ENCODE peak calls at places on chromosomes 3 and 15, in seven cellular contexts. One of them, this sample, is unnamed.

GRCh38 chr3:183242431-183242830 is 10.6 kb upstream of the B3GNT5 start:
- DNase-seq in ACHN: no peak
- DNase-seq in astrocyte of the spinal cord: no peak
- DNase-seq in hypothalamus: no peak
- DNase-seq in aorta: no peak
- DNase-seq in AG10803: no peak
- DNase-seq in GM12891: no peak
- DNase-seq in this sample: no peak

GRCh38 chr15:42107483-42107882 is 13.1 kb upstream of the PLA2G4D start:
- DNase-seq in ACHN: no peak
- DNase-seq in astrocyte of the spinal cord: no peak
- DNase-seq in hypothalamus: no peak
- DNase-seq in aorta: no peak
- DNase-seq in AG10803: no peak
- DNase-seq in GM12891: no peak
- DNase-seq in this sample: no peak

GRCh38 chr3:168341965-168342719 is 246.4 kb upstream of the GOLIM4 start:
- DNase-seq in ACHN: no peak
- DNase-seq in astrocyte of the spinal cord: peak; percentile 37
- DNase-seq in hypothalamus: no peak
- DNase-seq in aorta: no peak
- DNase-seq in AG10803: no peak
- DNase-seq in GM12891: no peak
- DNase-seq in this sample: no peak

GRCh38 chr3:44903751-44904150 is 29.3 kb downstream of the TGM4 start:
- DNase-seq in ACHN: no peak
- DNase-seq in astrocyte of the spinal cord: no peak
- DNase-seq in hypothalamus: no peak
- DNase-seq in aorta: no peak
- DNase-seq in AG10803: no peak
- DNase-seq in GM12891: no peak
- DNase-seq in this sample: no peak

GRCh38 chr3:98812851-98813374 is 49.8 kb downstream of the ST3GAL6 start:
- DNase-seq in ACHN: peak; percentile 31
- DNase-seq in astrocyte of the spinal cord: no peak
- DNase-seq in hypothalamus: no peak
- DNase-seq in aorta: no peak
- DNase-seq in AG10803: peak; percentile 46
- DNase-seq in GM12891: peak; percentile 2
- DNase-seq in this sample: no peak

GRCh38 chr3:36546196-36546595 is 165.9 kb downstream of the STAC start:
- DNase-seq in ACHN: no peak
- DNase-seq in astrocyte of the spinal cord: no peak
- DNase-seq in hypothalamus: no peak
- DNase-seq in aorta: no peak
- DNase-seq in AG10803: peak; percentile 62
- DNase-seq in GM12891: no peak
- DNase-seq in this sample: no peak

GRCh38 chr3:133962879-133963278 is 66.8 kb downstream of the SLCO2A1 start:
- DNase-seq in ACHN: no peak
- DNase-seq in astrocyte of the spinal cord: peak; percentile 78
- DNase-seq in hypothalamus: no peak
- DNase-seq in aorta: no peak
- DNase-seq in AG10803: peak; percentile 81
- DNase-seq in GM12891: no peak
- DNase-seq in this sample: no peak

GRCh38 chr3:20121088-20121487 is 64.9 kb downstream of the SGO1 start:
- DNase-seq in ACHN: no peak
- DNase-seq in astrocyte of the spinal cord: no peak
- DNase-seq in hypothalamus: no peak
- DNase-seq in aorta: no peak
- DNase-seq in AG10803: no peak
- DNase-seq in GM12891: no peak
- DNase-seq in this sample: no peak

GRCh38 chr15:38065721-38066120 is 131.3 kb downstream of the TMCO5A start:
- DNase-seq in ACHN: no peak
- DNase-seq in astrocyte of the spinal cord: peak; percentile 34
- DNase-seq in hypothalamus: no peak
- DNase-seq in aorta: no peak
- DNase-seq in AG10803: no peak
- DNase-seq in GM12891: no peak
- DNase-seq in this sample: no peak

GRCh38 chr3:163951397-163951987 is 1126.8 kb downstream of the SI start:
- DNase-seq in ACHN: peak; percentile 28
- DNase-seq in astrocyte of the spinal cord: peak; percentile 2
- DNase-seq in hypothalamus: no peak
- DNase-seq in aorta: no peak
- DNase-seq in AG10803: no peak
- DNase-seq in GM12891: no peak
- DNase-seq in this sample: no peak

GRCh38 chr15:78317145-78317836 is 17.9 kb upstream of the SKIC8 start:
- DNase-seq in ACHN: no peak
- DNase-seq in astrocyte of the spinal cord: no peak
- DNase-seq in hypothalamus: no peak
- DNase-seq in aorta: peak; percentile 41
- DNase-seq in AG10803: no peak
- DNase-seq in GM12891: no peak
- DNase-seq in this sample: peak; percentile 25

GRCh38 chr3:155958676-155959075 is 88.2 kb downstream of the GMPS start:
- DNase-seq in ACHN: no peak
- DNase-seq in astrocyte of the spinal cord: no peak
- DNase-seq in hypothalamus: no peak
- DNase-seq in aorta: no peak
- DNase-seq in AG10803: no peak
- DNase-seq in GM12891: no peak
- DNase-seq in this sample: no peak

GRCh38 chr15:70748281-70748747 is 15.0 kb downstream of the UACA start:
- DNase-seq in ACHN: no peak
- DNase-seq in astrocyte of the spinal cord: no peak
- DNase-seq in hypothalamus: no peak
- DNase-seq in aorta: peak; percentile 86
- DNase-seq in AG10803: peak; percentile 55
- DNase-seq in GM12891: no peak
- DNase-seq in this sample: no peak

GRCh38 chr15:68580026-68580882 is 1.5 kb downstream of the CORO2B start:
- DNase-seq in ACHN: no peak
- DNase-seq in astrocyte of the spinal cord: no peak
- DNase-seq in hypothalamus: no peak
- DNase-seq in aorta: no peak
- DNase-seq in AG10803: no peak
- DNase-seq in GM12891: no peak
- DNase-seq in this sample: no peak

GRCh38 chr15:28886431-28887343 is 913 bp downstream of the APBA2 start:
- DNase-seq in ACHN: no peak
- DNase-seq in astrocyte of the spinal cord: no peak
- DNase-seq in hypothalamus: no peak
- DNase-seq in aorta: no peak
- DNase-seq in AG10803: no peak
- DNase-seq in GM12891: no peak
- DNase-seq in this sample: no peak